ENCODE peak calls at places on chromosome 1, in seven cellular contexts. Q, Y, E, C, G, L and S are unnamed samples.

GRCh38 chr1:203657735-203658134 is 31.1 kb downstream of the ATP2B4 start:
- DNase-seq in Q (no peak), Y (no peak), E (no peak), C (no peak), G (no peak), L (no peak), S (no peak)

GRCh38 chr1:62247391-62248168 is 52.9 kb downstream of the L1TD1 start:
- DNase-seq in Q (no peak), Y (no peak), E (no peak), C (no peak), G (no peak), L (no peak), S (no peak)

GRCh38 chr1:201216395-201217085 is 25.9 kb downstream of the IGFN1 start:
- DNase-seq in Q (no peak), Y (no peak), E (no peak), C (no peak), G (no peak), L (no peak), S (no peak)

GRCh38 chr1:75725861-75726361 is 1.4 kb downstream of the ACADM start:
- DNase-seq in Q (no peak), Y (no peak), E (no peak), C (no peak), G (no peak), L (no peak), S (no peak)

GRCh38 chr1:230390371-230390770 is 35.8 kb downstream of the PGBD5 start:
- DNase-seq in Q (no peak), Y (no peak), E (no peak), C (no peak), G (no peak), L (no peak), S (no peak)

GRCh38 chr1:164601399-164602141 is 42.6 kb downstream of the PBX1 start:
- DNase-seq in Q (no peak), Y (no peak), E (no peak), C (no peak), G (no peak), L (no peak), S (no peak)

GRCh38 chr1:231625975-231626534 is 535 bp upstream of the DISC1 start:
- DNase-seq in Q (no peak), Y (no peak), E (no peak), C (no peak), G (no peak), L (no peak), S (no peak)

GRCh38 chr1:116377564-116378529 is 4.8 kb downstream of the ATP1A1 start:
- DNase-seq in Q (peak), Y (peak), E (no peak), C (peak), G (peak), L (peak), S (no peak)

GRCh38 chr1:230025686-230026085 is 41.4 kb upstream of the GALNT2 start:
- DNase-seq in Q (no peak), Y (no peak), E (no peak), C (no peak), G (no peak), L (no peak), S (no peak)

GRCh38 chr1:154735061-154735800 is 127.2 kb upstream of the ADAR start:
- DNase-seq in Q (no peak), Y (no peak), E (no peak), C (no peak), G (no peak), L (no peak), S (no peak)

GRCh38 chr1:161954466-161954865 is 69.2 kb downstream of the OLFML2B start:
- DNase-seq in Q (no peak), Y (no peak), E (no peak), C (no peak), G (no peak), L (no peak), S (no peak)

GRCh38 chr1:6259491-6260362 is 1.2 kb downstream of the GPR153 start:
- DNase-seq in Q (no peak), Y (peak), E (peak), C (peak), G (peak), L (peak), S (peak)

GRCh38 chr1:100642826-100643225 is 76.7 kb upstream of the VCAM1 start:
- DNase-seq in Q (no peak), Y (no peak), E (no peak), C (no peak), G (no peak), L (no peak), S (no peak)

GRCh38 chr1:170174395-170174794 is 28.6 kb downstream of the NTMT2 start:
- DNase-seq in Q (no peak), Y (no peak), E (no peak), C (no peak), G (no peak), L (no peak), S (no peak)

GRCh38 chr1:95371666-95372320 is 137.8 kb downstream of the RWDD3 start:
- DNase-seq in Q (no peak), Y (no peak), E (no peak), C (no peak), G (no peak), L (no peak), S (no peak)

GRCh38 chr1:233230011-233230410 is 65.5 kb downstream of the PCNX2 start:
- DNase-seq in Q (no peak), Y (no peak), E (no peak), C (no peak), G (no peak), L (no peak), S (no peak)

GRCh38 chr1:53508991-53509663 is 49.9 kb downstream of the DMRTB1 start:
- DNase-seq in Q (no peak), Y (no peak), E (no peak), C (no peak), G (no peak), L (no peak), S (no peak)

GRCh38 chr1:205775717-205776056 is 405 bp upstream of the RAB29 start:
- DNase-seq in Q (peak), Y (no peak), E (no peak), C (no peak), G (no peak), L (no peak), S (no peak)

GRCh38 chr1:85707267-85707989 is 805 bp downstream of the ZNHIT6 start:
- DNase-seq in Q (no peak), Y (no peak), E (no peak), C (no peak), G (no peak), L (no peak), S (no peak)

GRCh38 chr1:219924348-219924747 is 4.0 kb downstream of the SLC30A10 start:
- DNase-seq in Q (no peak), Y (no peak), E (no peak), C (no peak), G (no peak), L (no peak), S (no peak)

GRCh38 chr1:89512996-89513395 is 11.6 kb upstream of the LRRC8B start:
- DNase-seq in Q (no peak), Y (no peak), E (no peak), C (no peak), G (no peak), L (no peak), S (no peak)

GRCh38 chr1:167763525-167764220 is 41.9 kb downstream of the MPZL1 start:
- DNase-seq in Q (no peak), Y (no peak), E (peak), C (no peak), G (peak), L (no peak), S (no peak)